ENCODE peak calls at places on chromosomes 3 and 15, in four cellular contexts. I is iris pigment epithelial cell, R is HCEC 1CT, J is non-pigmented ciliary epithelial cell. Y is an unnamed sample.

GRCh38 chr15:72825831-72826230 is 42.3 kb upstream of the ADPGK start:
- DNase-seq in I (no peak), R (no peak), J (no peak), Y (no peak)

GRCh38 chr15:89143503-89144162 is 55.4 kb downstream of the ABHD2 start:
- DNase-seq in I (peak), R (peak), J (peak), Y (peak)

GRCh38 chr3:16524196-16524595 is 10.7 kb upstream of the RFTN1 start:
- DNase-seq in I (no peak), R (no peak), J (no peak), Y (no peak)

GRCh38 chr3:120743081-120743365 is 479 bp downstream of the GTF2E1 start:
- DNase-seq in I (peak), R (peak), J (no peak), Y (no peak)

GRCh38 chr3:44860117-44860516 is 1.6 kb upstream of the TMEM42 start:
- DNase-seq in I (no peak), R (no peak), J (no peak), Y (no peak)

GRCh38 chr15:42121667-42122066 is 27.3 kb upstream of the PLA2G4D start:
- DNase-seq in I (no peak), R (no peak), J (no peak), Y (no peak)

GRCh38 chr3:98012974-98013373 is 22.1 kb downstream of the GABRR3 start:
- DNase-seq in I (peak), R (peak), J (no peak), Y (peak)

GRCh38 chr3:54966979-54967378 is 39.1 kb upstream of the LRTM1 start:
- DNase-seq in I (no peak), R (no peak), J (no peak), Y (no peak)

GRCh38 chr15:55221090-55222011 is 24.6 kb upstream of the RSL24D1 start:
- DNase-seq in I (peak), R (peak), J (peak), Y (peak)

GRCh38 chr3:47475029-47475569 is 642 bp downstream of the SCAP start:
- DNase-seq in I (peak), R (peak), J (no peak), Y (peak)

GRCh38 chr3:86990734-86991481 is at the start of gene VGLL3:
- DNase-seq in I (peak), R (peak), J (peak), Y (peak)

GRCh38 chr15:47333758-47334157 is 383.5 kb upstream of the SEMA6D start:
- DNase-seq in I (peak), R (no peak), J (no peak), Y (no peak)

GRCh38 chr3:47414666-47415587 is 34.1 kb downstream of the PTPN23 start:
- DNase-seq in I (no peak), R (no peak), J (no peak), Y (no peak)

GRCh38 chr3:195255571-195256501 is 15.1 kb downstream of the XXYLT1 start:
- DNase-seq in I (no peak), R (no peak), J (no peak), Y (no peak)

GRCh38 chr15:70561885-70562284 is 201.5 kb downstream of the UACA start:
- DNase-seq in I (no peak), R (no peak), J (no peak), Y (no peak)

GRCh38 chr15:71116942-71117341 is 1.7 kb downstream of the THSD4 start:
- DNase-seq in I (no peak), R (peak), J (no peak), Y (no peak)

GRCh38 chr3:46283851-46284450 is 41.7 kb downstream of the CCR3 start:
- DNase-seq in I (no peak), R (no peak), J (no peak), Y (no peak)

GRCh38 chr3:98731720-98732238 is 31.4 kb upstream of the ST3GAL6 start:
- DNase-seq in I (peak), R (no peak), J (no peak), Y (no peak)

GRCh38 chr3:51937014-51937413 is 4.7 kb downstream of the RRP9 start:
- DNase-seq in I (no peak), R (no peak), J (no peak), Y (no peak)

GRCh38 chr3:99751649-99752048 is 66.0 kb upstream of the CMSS1 start:
- DNase-seq in I (peak), R (peak), J (peak), Y (peak)

GRCh38 chr3:170751083-170751893 is 118.7 kb downstream of the RPL22L1 start:
- DNase-seq in I (peak), R (peak), J (no peak), Y (peak)

GRCh38 chr3:70231224-70231623 is 81.2 kb downstream of the MDFIC2 start:
- DNase-seq in I (no peak), R (no peak), J (no peak), Y (no peak)

GRCh38 chr15:82294061-82294690 is 31.6 kb downstream of the SAXO2 start:
- DNase-seq in I (no peak), R (no peak), J (no peak), Y (no peak)

GRCh38 chr15:62253294-62253693 is 88.2 kb upstream of the C2CD4B start:
- DNase-seq in I (no peak), R (no peak), J (no peak), Y (no peak)

GRCh38 chr3:45064512-45065372 is 38.6 kb downstream of the CLEC3B start:
- DNase-seq in I (peak), R (peak), J (no peak), Y (peak)

GRCh38 chr3:183824761-183825379 is 507 bp downstream of the MAP6D1 start:
- DNase-seq in I (no peak), R (no peak), J (no peak), Y (no peak)

GRCh38 chr3:27990837-27991236 is 250.6 kb upstream of the CMC1 start:
- DNase-seq in I (no peak), R (no peak), J (no peak), Y (no peak)

GRCh38 chr15:99416191-99417188 is 149.3 kb upstream of the MEF2A start:
- DNase-seq in I (no peak), R (no peak), J (no peak), Y (no peak)

GRCh38 chr15:32851619-32852416 is 134.0 kb downstream of the GREM1 start:
- DNase-seq in I (peak), R (peak), J (no peak), Y (peak)

Y was measured in HFFc6.